ENCODE peak calls at places on chromosomes 6 and 20, in four cellular contexts. C is SK-N-SH, V is GM12878, Y is HepG2. U is an unnamed sample.

GRCh38 chr6:1170793-1171192 is 141.1 kb upstream of the FOXQ1 start:
- DNase-seq in C (no peak), V (no peak), Y (no peak), U (no peak)

GRCh38 chr20:51121901-51122412 is 99.0 kb upstream of the KCNG1 start:
- DNase-seq in C (no peak), V (no peak), Y (no peak), U (no peak)

GRCh38 chr6:123803862-123804681 is at the start of gene NKAIN2:
- DNase-seq in C (no peak), V (no peak), Y (no peak), U (peak; percentile 9)

GRCh38 chr20:50312682-50313187 is 122.1 kb downstream of the CEBPB start:
- DNase-seq in C (no peak), V (no peak), Y (no peak), U (no peak)

GRCh38 chr6:117232191-117232590 is 33.2 kb upstream of the VGLL2 start:
- DNase-seq in C (no peak), V (no peak), Y (no peak), U (no peak)

GRCh38 chr6:18725449-18725848 is 338.3 kb downstream of the RNF144B start:
- DNase-seq in C (no peak), V (no peak), Y (no peak), U (no peak)

GRCh38 chr20:39155996-39156395 is 193.9 kb downstream of the DHX35 start:
- DNase-seq in C (no peak), V (no peak), Y (no peak), U (no peak)

GRCh38 chr6:29892696-29893095 is 49.6 kb upstream of the HLA-A start:
- DNase-seq in C (no peak), V (no peak), Y (no peak), U (no peak)

GRCh38 chr6:158942349-158942748 is 57.7 kb downstream of the RSPH3 start:
- DNase-seq in C (no peak), V (no peak), Y (no peak), U (no peak)

GRCh38 chr6:152651986-152652385 is 14.8 kb upstream of the SYNE1 start:
- DNase-seq in C (no peak), V (no peak), Y (no peak), U (no peak)

GRCh38 chr20:34703573-34704176 is 469 bp upstream of the TP53INP2 start:
- DNase-seq in C (peak; percentile 60), V (no peak), Y (peak; percentile 81), U (no peak)

GRCh38 chr20:13267231-13267630 is 46.2 kb downstream of the ISM1 start:
- DNase-seq in C (no peak), V (no peak), Y (no peak), U (no peak)

GRCh38 chr6:158869010-158869603 is 49.9 kb upstream of the EZR start:
- DNase-seq in C (no peak), V (peak; percentile 53), Y (no peak), U (no peak)

GRCh38 chr20:34251619-34252018 is 10.4 kb downstream of the ASIP start:
- DNase-seq in C (no peak), V (no peak), Y (no peak), U (no peak)

GRCh38 chr20:25053207-25054132 is 4.5 kb downstream of the ACSS1 start:
- DNase-seq in C (no peak), V (no peak), Y (no peak), U (no peak)

GRCh38 chr20:63054103-63054474 is 47.3 kb upstream of the BHLHE23 start:
- DNase-seq in C (no peak), V (no peak), Y (no peak), U (no peak)

GRCh38 chr20:2402271-2402980 is 21.7 kb downstream of the TGM6 start:
- DNase-seq in C (peak; percentile 48), V (no peak), Y (peak; percentile 34), U (no peak)

GRCh38 chr20:24745617-24746350 is 203.3 kb upstream of the CST7 start:
- DNase-seq in C (no peak), V (no peak), Y (no peak), U (no peak)

GRCh38 chr20:50224553-50225255 is 34.1 kb downstream of the CEBPB start:
- DNase-seq in C (no peak), V (no peak), Y (no peak), U (no peak)

GRCh38 chr20:59752101-59752586 is 147.8 kb downstream of the PHACTR3 start:
- DNase-seq in C (no peak), V (peak; percentile 58), Y (no peak), U (no peak)

GRCh38 chr6:47743744-47744143 is 38.1 kb upstream of the OPN5 start:
- DNase-seq in C (no peak), V (no peak), Y (no peak), U (no peak)

GRCh38 chr20:56944546-56944945 is 315.4 kb downstream of the TFAP2C start:
- DNase-seq in C (no peak), V (no peak), Y (no peak), U (no peak)

GRCh38 chr6:165952514-165952913 is 215.1 kb downstream of the TBXT start:
- DNase-seq in C (no peak), V (no peak), Y (no peak), U (no peak)

GRCh38 chr6:40344566-40345185 is 242.5 kb downstream of the LRFN2 start:
- DNase-seq in C (peak; percentile 24), V (no peak), Y (no peak), U (no peak)

GRCh38 chr20:51533291-51534172 is 9.0 kb downstream of the NFATC2 start:
- DNase-seq in C (no peak), V (no peak), Y (peak; percentile 11), U (no peak)

GRCh38 chr6:168157272-168158007 is 78.4 kb upstream of the FRMD1 start:
- DNase-seq in C (no peak), V (no peak), Y (no peak), U (no peak)

GRCh38 chr20:25444556-25444955 is 37.1 kb downstream of the GINS1 start:
- DNase-seq in C (no peak), V (no peak), Y (no peak), U (no peak)

GRCh38 chr6:13190391-13190790 is 137.9 kb downstream of the TBC1D7 start:
- DNase-seq in C (no peak), V (no peak), Y (no peak), U (no peak)

GRCh38 chr20:59122377-59122932 is 41.2 kb upstream of the ZNF831 start:
- DNase-seq in C (no peak), V (no peak), Y (no peak), U (no peak)

GRCh38 chr6:36677059-36677749 is 1.3 kb upstream of the CDKN1A start:
- DNase-seq in C (peak; percentile 41), V (no peak), Y (peak; percentile 31), U (no peak)

GRCh38 chr20:54515788-54516324 is 40.5 kb downstream of the DOK5 start:
- DNase-seq in C (no peak), V (no peak), Y (no peak), U (no peak)

GRCh38 chr6:147648936-147649335 is 140.4 kb downstream of the SAMD5 start:
- DNase-seq in C (no peak), V (no peak), Y (no peak), U (no peak)

GRCh38 chr6:3405679-3406078 is 51.2 kb downstream of the SLC22A23 start:
- DNase-seq in C (no peak), V (no peak), Y (peak; percentile 51), U (no peak)

GRCh38 chr6:3407840-3408239 is 49.0 kb downstream of the SLC22A23 start:
- DNase-seq in C (no peak), V (no peak), Y (no peak), U (no peak)

GRCh38 chr6:3406928-3407809 is 49.7 kb downstream of the SLC22A23 start:
- DNase-seq in C (no peak), V (no peak), Y (no peak), U (no peak)

GRCh38 chr6:3405182-3405518 is 51.7 kb downstream of the SLC22A23 start:
- DNase-seq in C (no peak), V (no peak), Y (no peak), U (no peak)

GRCh38 chr6:3406362-3406809 is 50.5 kb downstream of the SLC22A23 start:
- DNase-seq in C (no peak), V (no peak), Y (no peak), U (no peak)
- H3K9me3 ChIP-seq in C (no peaks in the 10 kb centered on the region), V (no peaks in the 10 kb centered on the region), Y (no peaks in the 10 kb centered on the region), U (no peaks in the 10 kb centered on the region)

DNA sequence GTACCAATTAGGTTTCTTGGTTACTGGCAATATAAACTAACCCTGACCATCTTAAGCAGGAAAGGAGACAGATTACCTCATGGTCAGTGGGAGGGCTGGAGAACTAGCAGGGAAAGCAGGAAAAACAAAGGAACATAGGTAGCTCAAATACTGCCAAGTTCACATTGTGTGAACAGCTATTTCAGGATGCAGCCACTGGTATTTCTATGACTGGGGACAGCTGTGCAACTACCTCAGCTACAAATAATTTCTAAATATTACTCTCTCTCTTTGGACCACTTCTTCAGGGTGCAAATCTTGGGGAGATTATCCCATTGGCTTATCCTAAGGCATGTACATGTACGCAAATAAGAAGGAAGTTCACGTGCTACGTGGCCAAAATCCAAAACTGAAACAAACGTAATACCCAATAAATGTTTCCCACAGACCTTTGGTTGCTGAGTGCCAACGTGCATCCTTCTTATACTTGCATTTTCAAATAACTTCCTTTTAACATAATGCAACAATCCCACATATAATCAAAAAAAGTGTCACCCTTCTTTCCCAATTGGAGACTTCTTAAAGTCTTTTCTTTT is 180.9 kb downstream of the PHF3 start:
- DNase-seq in C (no peak), V (no peak), Y (no peak), U (no peak)
- TF ChIP-seq YY1 in C (no peak), V (no peak), Y (no peak), U (no peak)

DNA sequence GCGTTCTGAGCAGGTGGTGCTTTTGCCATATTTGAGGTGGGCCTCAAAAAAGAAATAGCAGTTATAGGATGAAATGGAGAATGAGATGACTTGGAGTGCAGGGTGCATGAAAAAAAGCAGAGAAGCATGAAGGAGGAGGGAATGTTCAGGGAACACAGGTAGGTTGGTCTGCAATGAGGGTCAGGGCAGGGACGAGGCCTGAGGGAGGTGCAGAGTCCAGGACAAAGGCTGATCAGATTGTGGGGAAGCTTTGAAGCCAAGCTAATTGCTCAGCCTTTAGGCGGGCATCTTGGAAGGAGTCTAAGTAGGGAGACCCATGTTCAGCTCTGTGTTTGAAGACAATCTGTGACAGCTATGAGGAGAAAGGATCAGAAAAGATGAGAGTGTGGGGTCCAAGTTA is 12.0 kb downstream of the TRAM2 start:
- DNase-seq in C (no peak), V (no peak), Y (no peak), U (no peak)
- H3K4me1 ChIP-seq in C (peaks cover 22% of the 10 kb centered on the region), V (peaks cover 15% of the 10 kb centered on the region), Y (peaks cover 95% of the 10 kb centered on the region), U (peaks cover 3% of the 10 kb centered on the region)

GRCh38 chr6:25862199-25862598 is 11.8 kb downstream of the SLC17A3 start:
- DNase-seq in C (no peak), V (no peak), Y (no peak), U (no peak)

GRCh38 chr6:25868784-25869183 is 5.3 kb downstream of the SLC17A3 start:
- DNase-seq in C (no peak), V (no peak), Y (no peak), U (no peak)

GRCh38 chr6:25866011-25866410 is 8.0 kb downstream of the SLC17A3 start:
- DNase-seq in C (no peak), V (no peak), Y (no peak), U (no peak)

DNA sequence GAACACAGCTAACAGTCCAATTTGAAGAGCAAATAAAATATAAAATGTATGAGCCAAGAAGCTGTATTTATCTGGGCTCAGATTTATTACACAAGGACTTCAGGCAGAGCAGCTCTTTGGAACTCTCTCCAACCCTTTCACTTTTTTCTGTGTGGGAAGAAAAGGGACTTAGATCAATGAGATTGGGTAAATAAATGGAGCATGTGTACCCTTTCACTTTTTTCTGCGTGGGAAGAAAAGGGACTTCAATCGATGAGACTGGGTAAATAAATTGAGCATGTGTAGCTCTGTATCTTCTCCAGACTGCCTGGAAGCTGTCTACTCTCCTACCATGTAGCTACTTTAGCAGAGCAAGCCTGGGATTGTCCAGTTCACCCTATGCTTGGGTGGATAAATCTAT is 10.7 kb downstream of the SLC17A3 start:
- DNase-seq in C (no peak), V (no peak), Y (peak; percentile 45), U (no peak)
- H3K9me3 ChIP-seq in C (no peaks in the 10 kb centered on the region), V (no peaks in the 10 kb centered on the region), Y (no peaks in the 10 kb centered on the region), U (no peaks in the 10 kb centered on the region)

GRCh38 chr6:161584051-161584450 is 310.2 kb upstream of the AGPAT4 start:
- DNase-seq in C (peak; percentile 12), V (no peak), Y (no peak), U (no peak)
- TF ChIP-seq YY1 in C (no peak), V (no peak), Y (no peak), U (no peak)

U was measured in NT2/D1.